ENCODE peak calls at places on chromosome 11, in eight cellular contexts. Q is neuronal stem cell; S is keratinocyte; N is CD4-positive, alpha-beta memory T cell; X is heart left ventricle; B is upper lobe of right lung; C is lower lobe of right lung; V is hepatocyte. W is an unnamed sample.

GRCh38 chr11:119907122-119907933 is 178.3 kb upstream of the NECTIN1 start:
- DNase-seq in Q (no peak), S (no peak), N (no peak), X (no peak), B (peak; percentile 68), C (peak; percentile 56), V (peak; percentile 67), W (no peak)

GRCh38 chr11:2466869-2467694 is 22.3 kb downstream of the KCNQ1 start:
- DNase-seq in Q (no peak), S (no peak), N (peak; percentile 75), X (peak; percentile 8), B (peak; percentile 61), C (no peak), V (no peak), W (no peak)

GRCh38 chr11:27293500-27294417 is 69.3 kb downstream of the CCDC34 start:
- DNase-seq in Q (no peak), S (no peak), N (no peak), X (no peak), B (no peak), C (no peak), V (no peak), W (no peak)

GRCh38 chr11:26905368-26905767 is 88.5 kb upstream of the FIBIN start:
- DNase-seq in Q (no peak), S (no peak), N (no peak), X (no peak), B (no peak), C (no peak), V (no peak), W (no peak)

GRCh38 chr11:102771351-102771750 is 9.1 kb downstream of the MMP10 start:
- DNase-seq in Q (no peak), S (no peak), N (no peak), X (no peak), B (no peak), C (no peak), V (no peak), W (no peak)

GRCh38 chr11:64164392-64165312 is 1.3 kb downstream of the MACROD1 start:
- DNase-seq in Q (no peak), S (no peak), N (no peak), X (peak; percentile 55), B (peak; percentile 75), C (no peak), V (no peak), W (no peak)

GRCh38 chr11:37449146-37449545 is 851.1 kb upstream of the RAG2 start:
- DNase-seq in Q (peak; percentile 14), S (no peak), N (no peak), X (no peak), B (no peak), C (no peak), V (peak; percentile 72), W (no peak)

GRCh38 chr11:121318848-121319834 is 26.6 kb downstream of the SC5D start:
- DNase-seq in Q (peak; percentile 32), S (no peak), N (peak; percentile 55), X (peak; percentile 10), B (no peak), C (no peak), V (peak; percentile 71), W (no peak)

GRCh38 chr11:118217575-118217974 is 7.2 kb downstream of the JAML start:
- DNase-seq in Q (no peak), S (no peak), N (no peak), X (no peak), B (no peak), C (no peak), V (no peak), W (no peak)

GRCh38 chr11:130897262-130898182 is 18.8 kb downstream of the SNX19 start:
- DNase-seq in Q (no peak), S (no peak), N (no peak), X (peak; percentile 79), B (peak; percentile 76), C (peak; percentile 65), V (peak; percentile 16), W (no peak)

GRCh38 chr11:123939317-123939716 is at the start of gene OR4D5:
- DNase-seq in Q (no peak), S (no peak), N (no peak), X (no peak), B (no peak), C (no peak), V (no peak), W (no peak)

GRCh38 chr11:24965780-24966179 is 468.9 kb downstream of the LUZP2 start:
- DNase-seq in Q (no peak), S (no peak), N (no peak), X (no peak), B (no peak), C (no peak), V (no peak), W (no peak)

GRCh38 chr11:109795234-109795633 is 298.0 kb upstream of the ZC3H12C start:
- DNase-seq in Q (no peak), S (no peak), N (no peak), X (no peak), B (no peak), C (no peak), V (peak; percentile 5), W (no peak)

GRCh38 chr11:117966908-117967307 is 19.3 kb upstream of the IL10RA start:
- DNase-seq in Q (no peak), S (no peak), N (no peak), X (no peak), B (no peak), C (no peak), V (no peak), W (no peak)

GRCh38 chr11:6682591-6682935 is 577 bp downstream of the MRPL17 start:
- DNase-seq in Q (no peak), S (no peak), N (no peak), X (no peak), B (no peak), C (no peak), V (no peak), W (no peak)

GRCh38 chr11:6686006-6686405 is 2.9 kb upstream of the MRPL17 start:
- DNase-seq in Q (no peak), S (no peak), N (no peak), X (no peak), B (no peak), C (no peak), V (no peak), W (no peak)

GRCh38 chr11:6681505-6681904 is 1.6 kb downstream of the MRPL17 start:
- DNase-seq in Q (no peak), S (no peak), N (no peak), X (no peak), B (no peak), C (no peak), V (no peak), W (no peak)

GRCh38 chr11:6681949-6682348 is 1.2 kb downstream of the MRPL17 start:
- DNase-seq in Q (no peak), S (no peak), N (no peak), X (no peak), B (no peak), C (no peak), V (no peak), W (no peak)

GRCh38 chr11:6682936-6683861 is at the start of gene MRPL17:
- DNase-seq in Q (peak; percentile 99), S (peak; percentile 91), N (peak; percentile 100), X (peak; percentile 100), B (peak; percentile 99), C (peak; percentile 99), V (peak; percentile 99), W (peak; percentile 99)
- H3K4me3 ChIP-seq in Q (peak within 1 kb of the TSS; percentile 92), S (peak within 1 kb of the TSS; percentile 94), N (peak within 1 kb of the TSS; percentile 82), X (peak within 1 kb of the TSS; percentile 89), B (peak within 1 kb of the TSS; percentile 96), C (peak within 1 kb of the TSS; percentile 89), V (peak within 1 kb of the TSS; percentile 43), W (peak within 1 kb of the TSS; percentile 94)

DNA sequence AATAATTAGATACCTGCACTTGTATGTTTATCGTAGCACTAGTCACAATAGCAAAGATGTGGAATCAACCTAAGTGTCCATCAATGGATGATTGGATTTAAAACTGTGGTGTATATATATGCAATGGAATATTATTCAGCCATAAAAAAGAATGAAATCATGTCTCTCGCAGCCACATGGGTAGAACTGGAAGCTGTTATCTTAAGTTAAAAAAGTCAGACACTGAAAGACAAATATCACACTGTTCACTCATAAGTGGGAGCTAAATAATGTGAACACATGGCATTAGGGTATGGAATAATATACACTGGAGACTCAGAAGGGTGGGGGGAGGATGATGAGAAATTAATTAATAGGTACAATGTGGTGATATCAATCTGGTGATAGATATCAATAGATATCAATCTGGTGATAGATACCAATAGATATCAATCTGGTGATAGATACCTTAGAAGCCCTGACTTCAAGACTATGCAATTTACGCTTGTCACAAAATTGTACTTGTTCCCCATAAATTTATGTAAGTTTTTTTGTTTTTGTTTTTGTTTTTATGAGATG is 2.0 kb downstream of the LMO2 start:
- DNase-seq in Q (no peak), S (no peak), N (no peak), X (no peak), B (no peak), C (no peak), V (no peak), W (no peak)
- H3K27me3 ChIP-seq in Q (peaks cover 12% of the 10 kb centered on the region), S (peaks cover 5% of the 10 kb centered on the region), N (no peaks in the 10 kb centered on the region), X (no peaks in the 10 kb centered on the region), B (no peaks in the 10 kb centered on the region), C (no peaks in the 10 kb centered on the region), V (no peaks in the 10 kb centered on the region), W (peaks cover 17% of the 10 kb centered on the region)

GRCh38 chr11:12114487-12115033 is 4.2 kb downstream of the MICAL2 start:
- DNase-seq in Q (no peak), S (no peak), N (no peak), X (no peak), B (no peak), C (no peak), V (no peak), W (no peak)
- H3K27ac ChIP-seq in Q (no peak overlapping the region), S (no peak overlapping the region), N (no peak overlapping the region), X (peak overlapping the region; percentile 91), B (no peak overlapping the region), C (no peak overlapping the region), V (peak overlapping the region; percentile 93), W (no peak overlapping the region)

GRCh38 chr11:58576792-58577440 is 1.3 kb upstream of the LPXN start:
- DNase-seq in Q (no peak), S (no peak), N (no peak), X (no peak), B (no peak), C (no peak), V (peak; percentile 36), W (no peak)

GRCh38 chr11:58577441-58578135 is 1.3 kb upstream of the ZFP91 start:
- DNase-seq in Q (no peak), S (peak; percentile 44), N (peak; percentile 84), X (peak; percentile 49), B (peak; percentile 78), C (peak; percentile 80), V (peak; percentile 69), W (peak; percentile 82)

GRCh38 chr11:58575377-58576020 is at the start of gene LPXN:
- DNase-seq in Q (no peak), S (peak; percentile 57), N (peak; percentile 77), X (no peak), B (no peak), C (no peak), V (no peak), W (peak; percentile 44)

GRCh38 chr11:58573451-58574104 is 2.1 kb downstream of the LPXN start:
- DNase-seq in Q (no peak), S (no peak), N (peak; percentile 67), X (peak; percentile 36), B (no peak), C (peak; percentile 52), V (peak; percentile 43), W (peak; percentile 19)

DNA sequence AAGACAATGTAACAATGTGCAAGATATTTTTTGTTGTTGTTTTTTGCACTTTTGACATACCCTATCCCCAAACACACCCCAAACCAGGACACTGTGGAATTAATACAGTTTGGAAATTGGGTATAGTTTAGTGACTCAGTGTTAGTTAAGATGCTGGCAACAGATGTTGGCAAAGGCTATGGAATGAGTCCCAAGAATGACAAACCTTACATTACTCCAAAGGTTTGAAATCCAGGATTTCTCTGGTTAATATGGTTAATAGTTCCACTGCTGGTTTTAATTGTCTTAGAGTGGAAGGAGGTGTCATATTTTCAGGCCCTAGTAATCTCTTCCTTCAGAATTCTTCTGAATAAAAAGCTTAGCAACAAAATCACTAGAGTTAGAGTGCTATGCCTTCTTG is 805 bp downstream of the LPXN start:
- DNase-seq in Q (no peak), S (no peak), N (no peak), X (no peak), B (no peak), C (no peak), V (no peak), W (no peak)
- H3K4me3 ChIP-seq in Q (no peak overlapping the region), S (peak overlapping the region; percentile 38), N (peak overlapping the region; percentile 96), X (no peak overlapping the region), B (peak overlapping the region; percentile 39), C (peak overlapping the region; percentile 32), V (no peak overlapping the region), W (peak overlapping the region; percentile 76)

W was measured in CD8-positive, alpha-beta T cell.